ENCODE peak calls at places on chromosomes 11 and 22, in four cellular contexts. V, T, P and X are unnamed samples. For H3K36me3, the result is how much of the 10 kb centered on the place peaks cover.

GRCh38 chr22:37479196-37479595 is 7.0 kb downstream of the MFNG start:
- DNase-seq in T (no peak), V (no peak), P (no peak), X (no peak)

GRCh38 chr11:119006696-119007095 is 8.8 kb downstream of the CENATAC start:
- DNase-seq in P (no peak), V (no peak), T (no peak), X (no peak)

GRCh38 chr11:111676878-111677585 is 74.8 kb downstream of the SIK2 start:
- DNase-seq in P (peak), T (no peak), V (no peak), X (no peak)

GRCh38 chr11:17642980-17643379 is 76.4 kb upstream of the MYOD1 start:
- DNase-seq in P (no peak), V (no peak), T (peak), X (no peak)

GRCh38 chr11:95266751-95267374 is 35.9 kb upstream of the SESN3 start:
- DNase-seq in V (no peak), T (no peak), P (peak), X (no peak)

GRCh38 chr11:29200776-29201574 is 815.9 kb downstream of the KCNA4 start:
- DNase-seq in T (no peak), V (no peak), P (no peak), X (no peak)

GRCh38 chr11:126755494-126755893 is 245.1 kb downstream of the KIRREL3 start:
- DNase-seq in V (no peak), T (no peak), P (no peak), X (no peak)

GRCh38 chr22:43274595-43275240 is 68.5 kb downstream of the SCUBE1 start:
- DNase-seq in P (no peak), T (no peak), V (no peak), X (no peak)

GRCh38 chr22:45994516-45995404 is 17.8 kb upstream of the WNT7B start:
- DNase-seq in P (no peak), V (peak), T (peak), X (no peak)

GRCh38 chr11:126839496-126839895 is 161.1 kb downstream of the KIRREL3 start:
- DNase-seq in P (peak), V (no peak), T (no peak), X (peak)

GRCh38 chr22:35539910-35540599 is 576 bp upstream of the RASD2 start:
- DNase-seq in V (no peak), T (peak), P (peak), X (no peak)

GRCh38 chr11:15800121-15800800 is 556.1 kb downstream of the SOX6 start:
- DNase-seq in T (no peak), P (peak), V (no peak), X (no peak)

GRCh38 chr11:18727499-18728236 is 1.7 kb upstream of the IGSF22 start:
- DNase-seq in T (peak), P (peak), V (no peak), X (no peak)

GRCh38 chr11:86386791-86387190 is 12.1 kb downstream of the CCDC81 start:
- DNase-seq in V (no peak), T (no peak), P (peak), X (no peak)

GRCh38 chr22:38248280-38248679 is 24.5 kb downstream of the TMEM184B start:
- DNase-seq in P (no peak), V (no peak), T (no peak), X (no peak)

GRCh38 chr11:79196950-79197349 is 243.9 kb downstream of the TENM4 start:
- DNase-seq in T (no peak), P (no peak), V (no peak), X (no peak)

GRCh38 chr11:107827041-107827440 is 31.5 kb downstream of the SLC35F2 start:
- DNase-seq in T (no peak), P (no peak), V (no peak), X (no peak)

GRCh38 chr11:18743900-18744514 is 18.0 kb upstream of the IGSF22 start:
- DNase-seq in T (no peak), P (no peak), V (no peak), X (no peak)

GRCh38 chr22:25404556-25404922 is 159.9 kb upstream of the GRK3 start:
- DNase-seq in V (no peak), T (peak), P (no peak), X (no peak)

GRCh38 chr11:2423157-2424025 is 20.9 kb downstream of the TRPM5 start:
- DNase-seq in P (no peak), T (no peak), V (no peak), X (no peak)

GRCh38 chr22:46936378-46936916 is 174.0 kb downstream of the TBC1D22A start:
- DNase-seq in P (peak), T (no peak), V (no peak), X (no peak)

GRCh38 chr11:66046901-66047300 is 2.1 kb downstream of the GAL3ST3 start:
- DNase-seq in T (no peak), V (no peak), P (no peak), X (no peak)

GRCh38 chr22:27876684-27877083 is 42.4 kb downstream of the PITPNB start:
- DNase-seq in P (peak), T (no peak), V (no peak), X (peak)

GRCh38 chr11:92357344-92357743 is 132.7 kb downstream of the FAT3 start:
- DNase-seq in P (peak), V (no peak), T (no peak), X (no peak)

GRCh38 chr22:48652796-48653195 is 1174.9 kb downstream of the BRD1 start:
- DNase-seq in T (no peak), P (no peak), V (no peak), X (no peak)

GRCh38 chr11:32316846-32317525 is 118.4 kb downstream of the WT1 start:
- DNase-seq in T (no peak), P (peak), V (no peak), X (no peak)

GRCh38 chr22:29799217-29799680 is 32.1 kb downstream of the UQCR10 start:
- DNase-seq in P (peak), T (peak), V (no peak), X (no peak)
- H3K36me3 ChIP-seq in P (under half), T (under half), V (half or more), X (under half)

GRCh38 chr11:33988586-33989370 is 62.8 kb upstream of the CAPRIN1 start:
- DNase-seq in T (no peak), V (no peak), P (no peak), X (no peak)
- H3K4me3 ChIP-seq in T (no peak), V (no peak), P (no peak), X (no peak)

GRCh38 chr11:129637473-129637872 is 178.2 kb upstream of the TMEM45B start:
- DNase-seq in P (peak), V (no peak), T (no peak), X (no peak)

GRCh38 chr11:129639300-129639699 is 176.3 kb upstream of the TMEM45B start:
- DNase-seq in V (no peak), P (peak), T (no peak), X (no peak)

GRCh38 chr11:129640671-129641070 is 175.0 kb upstream of the TMEM45B start:
- DNase-seq in T (no peak), V (no peak), P (no peak), X (no peak)

GRCh38 chr11:129637983-129638776 is 177.5 kb upstream of the TMEM45B start:
- DNase-seq in P (no peak), V (no peak), T (no peak), X (no peak)

GRCh38 chr11:129636926-129637325 is 178.7 kb upstream of the TMEM45B start:
- DNase-seq in V (no peak), T (no peak), P (peak), X (no peak)
- H3K9ac ChIP-seq in V (no peak), T (no peak), P (no peak), X (no peak)

GRCh38 chr11:72921028-72921716 is 107.0 kb downstream of the ATG16L2 start:
- DNase-seq in V (no peak), T (no peak), P (no peak), X (no peak)

GRCh38 chr11:72920001-72920400 is 105.8 kb downstream of the ATG16L2 start:
- DNase-seq in T (no peak), V (no peak), P (no peak), X (no peak)

GRCh38 chr11:72924568-72925190 is 110.5 kb downstream of the ATG16L2 start:
- DNase-seq in T (peak), V (no peak), P (peak), X (no peak)

DNA sequence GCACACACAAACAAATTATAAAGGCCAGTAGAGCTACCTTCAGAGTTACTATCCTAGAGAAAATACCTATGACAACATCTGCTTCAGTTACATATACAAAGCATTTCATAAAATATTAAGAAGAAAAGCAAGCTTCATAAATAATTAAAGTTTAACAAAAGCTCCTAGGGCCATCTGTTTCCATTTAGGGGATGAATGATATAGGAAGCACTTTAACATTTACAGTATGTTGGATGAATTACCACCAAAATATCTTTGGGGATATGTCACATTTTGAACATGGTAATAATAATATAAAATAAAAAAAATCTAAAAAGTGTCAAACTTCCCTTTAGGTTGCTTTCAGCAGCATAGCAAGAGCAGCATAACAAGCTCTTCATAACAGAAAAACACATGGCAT is 104.6 kb downstream of the ATG16L2 start:
- DNase-seq in V (no peak), T (no peak), P (no peak), X (peak)
- H3K36me3 ChIP-seq in V (under half), T (under half), P (under half), X (under half)

GRCh38 chr11:39374963-39375698 is 2084.3 kb downstream of the LRRC4C start:
- DNase-seq in V (peak), P (peak), T (peak), X (peak)
- H3K4me3 ChIP-seq in V (no peak), P (no peak), T (no peak), X (no peak)

DNA sequence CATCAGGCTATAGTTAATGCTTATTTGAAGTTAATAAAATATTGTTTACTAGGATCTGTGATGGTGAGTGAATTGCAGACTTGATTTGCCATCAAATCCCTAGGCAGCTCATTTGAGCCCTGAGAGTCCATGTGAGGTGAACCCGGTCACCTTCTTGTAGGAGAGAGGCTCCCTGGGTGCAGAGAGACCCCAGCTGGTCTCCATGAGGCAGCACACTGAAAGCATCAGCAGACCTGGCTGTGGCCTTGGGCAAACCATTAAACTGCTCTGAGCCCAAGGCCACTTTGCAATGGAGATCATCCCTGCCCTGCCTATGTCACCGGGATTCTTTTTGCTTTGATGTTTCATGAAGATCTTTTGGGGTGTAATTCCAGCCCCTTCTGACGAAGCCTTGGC is 125.2 kb downstream of the MICAL2 start:
- DNase-seq in T (no peak), P (no peak), V (no peak), X (no peak)
- H3K9ac ChIP-seq in T (peak), P (no peak), V (no peak), X (no peak)

DNA sequence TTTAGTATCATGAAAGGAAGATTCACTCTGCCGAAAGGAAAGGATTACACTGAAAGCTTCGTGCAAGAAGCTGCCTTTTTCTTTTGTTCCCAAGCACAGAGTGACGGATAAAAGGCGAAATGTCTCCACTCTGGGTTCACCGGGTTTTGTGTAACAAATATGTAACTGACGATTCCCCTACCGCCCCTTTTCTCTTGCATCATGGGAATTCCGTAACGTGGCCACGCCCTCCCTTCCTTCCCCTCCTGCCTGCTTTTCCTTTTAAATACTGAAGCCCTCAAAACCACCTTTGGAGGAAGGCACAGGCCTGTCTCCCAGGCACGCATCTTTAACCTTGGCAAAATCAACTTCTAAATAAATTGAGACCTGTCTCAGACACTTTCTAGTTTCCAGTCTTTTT is 16.4 kb upstream of the TESMIN start:
- DNase-seq in V (no peak), P (no peak), T (no peak), X (no peak)
- H3K36me3 ChIP-seq in V (under half), P (under half), T (under half), X (under half)

GRCh38 chr11:113014262-113014661 is 53.0 kb downstream of the NCAM1 start:
- DNase-seq in T (peak), V (no peak), P (no peak), X (no peak)
- H3K4me3 ChIP-seq in T (no peak), V (no peak), P (no peak), X (no peak)